ENCODE peak calls at places on chromosomes 12 and 14, in eight cellular contexts. K is left ventricle myocardium inferior, G is adrenal gland, P is uterus, U is adipocyte, A is AG04450, M is choroid plexus epithelial cell, X is LNCaP clone FGC. V is an unnamed sample.
A peak's percentile ranks its signal among the peaks of the same experiment; 100 is the strongest.

GRCh38 chr12:32457251-32458025 is 58.1 kb downstream of the FGD4 start:
- DNase-seq in K (no peak), G (no peak), P (no peak), U (peak; percentile 60), A (no peak), M (peak; percentile 70), X (peak; percentile 67), V (no peak)

GRCh38 chr14:79274641-79275366 is 936.5 kb downstream of the DIO2 start:
- DNase-seq in K (no peak), G (no peak), P (no peak), U (no peak), A (no peak), M (no peak), X (no peak), V (no peak)

GRCh38 chr12:3991798-3992580 is 118.8 kb upstream of the PARP11 start:
- DNase-seq in K (no peak), G (no peak), P (no peak), U (no peak), A (no peak), M (no peak), X (no peak), V (no peak)

GRCh38 chr12:3964404-3964803 is 91.2 kb upstream of the PARP11 start:
- DNase-seq in K (no peak), G (no peak), P (no peak), U (no peak), A (no peak), M (no peak), X (no peak), V (no peak)

GRCh38 chr14:73752297-73752992 is 38.3 kb upstream of the PNMA1 start:
- DNase-seq in K (peak; percentile 81), G (peak; percentile 78), P (peak; percentile 72), U (peak; percentile 89), A (no peak), M (peak; percentile 67), X (peak; percentile 87), V (no peak)

GRCh38 chr14:101228949-101229541 is 325.5 kb upstream of the RTL1 start:
- DNase-seq in K (no peak), G (no peak), P (no peak), U (no peak), A (no peak), M (no peak), X (no peak), V (no peak)

GRCh38 chr14:20503905-20504304 is 1.4 kb upstream of the RNASE10 start:
- DNase-seq in K (no peak), G (no peak), P (no peak), U (no peak), A (no peak), M (no peak), X (no peak), V (no peak)

GRCh38 chr12:69254046-69254445 is 14.7 kb downstream of the CPSF6 start:
- DNase-seq in K (no peak), G (no peak), P (no peak), U (peak; percentile 78), A (no peak), M (peak; percentile 80), X (no peak), V (peak; percentile 41)

GRCh38 chr12:65891987-65892481 is 67.8 kb downstream of the HMGA2 start:
- DNase-seq in K (peak; percentile 71), G (peak; percentile 86), P (peak; percentile 82), U (peak; percentile 97), A (peak; percentile 95), M (peak; percentile 98), X (peak; percentile 36), V (peak; percentile 73)

GRCh38 chr14:100654025-100654813 is 67.0 kb upstream of the BEGAIN start:
- DNase-seq in K (no peak), G (no peak), P (no peak), U (no peak), A (no peak), M (no peak), X (no peak), V (no peak)

GRCh38 chr14:100304825-100305445 is 1.3 kb downstream of the SLC25A29 start:
- DNase-seq in K (peak; percentile 52), G (peak; percentile 88), P (peak; percentile 62), U (peak; percentile 60), A (no peak), M (peak; percentile 46), X (no peak), V (peak; percentile 64)

GRCh38 chr12:54258286-54258685 is 21.6 kb downstream of the CBX5 start:
- DNase-seq in K (no peak), G (no peak), P (no peak), U (no peak), A (no peak), M (peak; percentile 75), X (no peak), V (no peak)

GRCh38 chr12:52044284-52044983 is 6.8 kb upstream of the NR4A1 start:
- DNase-seq in K (peak; percentile 87), G (peak; percentile 88), P (peak; percentile 93), U (peak; percentile 80), A (no peak), M (no peak), X (peak; percentile 80), V (no peak)

GRCh38 chr14:78029471-78030372 is 140.5 kb upstream of the NRXN3 start:
- DNase-seq in K (no peak), G (no peak), P (no peak), U (no peak), A (no peak), M (peak; percentile 9), X (no peak), V (no peak)

GRCh38 chr12:124096869-124097434 is 123.9 kb downstream of the ZNF664 start:
- DNase-seq in K (no peak), G (no peak), P (no peak), U (no peak), A (no peak), M (no peak), X (no peak), V (no peak)

GRCh38 chr12:117125275-117125613 is 26.0 kb upstream of the TESC start:
- DNase-seq in K (no peak), G (peak; percentile 45), P (no peak), U (peak; percentile 48), A (no peak), M (no peak), X (no peak), V (peak; percentile 65)

GRCh38 chr12:111616177-111616623 is 17.1 kb upstream of the ATXN2 start:
- DNase-seq in K (no peak), G (peak; percentile 68), P (no peak), U (peak; percentile 42), A (no peak), M (peak; percentile 63), X (no peak), V (peak; percentile 18)

GRCh38 chr12:29149691-29150382 is 759 bp downstream of the FAR2 start:
- DNase-seq in K (no peak), G (no peak), P (no peak), U (no peak), A (no peak), M (no peak), X (no peak), V (no peak)

DNA sequence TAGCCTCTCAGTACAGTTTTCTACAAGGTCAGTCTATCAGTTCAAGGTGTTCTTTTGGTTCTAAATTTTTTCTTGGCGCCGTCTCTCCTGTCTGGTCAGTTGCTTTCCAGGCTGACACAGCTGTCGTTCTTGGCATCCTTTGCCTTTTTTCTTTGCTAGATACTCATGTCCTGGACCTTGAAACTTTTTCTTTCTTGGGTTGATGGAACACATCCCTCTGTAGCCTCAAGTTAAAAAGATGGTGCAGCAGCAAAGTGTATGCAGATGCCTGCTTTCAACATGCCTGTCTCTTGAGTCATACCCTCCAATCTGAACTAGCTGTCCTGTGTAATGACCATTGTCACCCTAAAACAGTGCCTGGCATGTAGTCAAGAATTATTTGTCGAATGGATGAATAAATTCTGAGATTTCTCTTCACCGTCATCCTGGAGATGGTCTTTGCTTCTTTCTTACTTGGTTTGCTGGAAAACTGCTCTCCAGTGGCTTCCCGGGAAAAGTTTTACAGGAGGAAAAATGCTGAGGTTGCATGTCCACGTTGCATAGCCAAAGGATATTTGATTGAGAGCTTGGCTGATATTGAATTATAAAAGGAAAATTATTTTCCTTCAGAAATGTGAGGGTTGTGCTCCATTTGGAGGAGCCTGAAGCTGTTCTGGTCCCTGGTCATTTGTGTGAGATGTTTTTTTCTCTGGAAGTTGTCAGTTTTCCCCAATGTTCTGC is 4.7 kb downstream of the NYNRIN start:
- DNase-seq in K (no peak), G (no peak), P (no peak), U (peak; percentile 57), A (no peak), M (peak; percentile 24), X (no peak), V (no peak)
- H3K4me3 ChIP-seq in K (peak overlapping the region; percentile 17), G (no peak overlapping the region), P (no peak overlapping the region), U (peak overlapping the region; percentile 27), A (no peak overlapping the region), M (no peak overlapping the region), X (no peak overlapping the region), V (no peak overlapping the region)

DNA sequence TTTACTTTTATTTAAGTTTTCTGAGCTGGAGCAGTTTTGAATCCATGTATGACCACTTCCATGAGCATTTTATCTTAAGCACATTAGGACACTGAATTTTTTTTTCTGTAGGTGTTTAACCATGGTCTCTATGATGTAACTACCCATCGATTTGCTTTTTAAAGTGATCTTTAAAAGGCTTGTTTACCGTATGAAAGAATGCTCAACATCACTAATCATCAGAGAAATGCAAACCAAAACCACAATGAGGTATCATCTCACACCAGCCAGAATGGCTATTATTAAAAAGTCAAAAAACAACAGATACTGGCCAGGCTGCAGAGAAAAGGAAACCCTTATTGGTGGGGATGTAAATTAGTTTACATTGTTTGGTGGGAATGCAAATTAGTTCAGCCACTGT is 23.0 kb downstream of the GLRX5 start:
- DNase-seq in K (no peak), G (no peak), P (no peak), U (no peak), A (no peak), M (no peak), X (no peak), V (no peak)
- H3K4me3 ChIP-seq in K (no peak overlapping the region), G (no peak overlapping the region), P (no peak overlapping the region), U (no peak overlapping the region), A (no peak overlapping the region), M (no peak overlapping the region), X (no peak overlapping the region), V (no peak overlapping the region)

GRCh38 chr14:93970967-93971634 is 5.3 kb downstream of the ASB2 start:
- DNase-seq in K (no peak), G (no peak), P (no peak), U (no peak), A (no peak), M (no peak), X (no peak), V (no peak)
- H3K4me3 ChIP-seq in K (peak overlapping the region; percentile 67), G (no peak overlapping the region), P (no peak overlapping the region), U (peak overlapping the region; percentile 49), A (no peak overlapping the region), M (no peak overlapping the region), X (no peak overlapping the region), V (no peak overlapping the region)

DNA sequence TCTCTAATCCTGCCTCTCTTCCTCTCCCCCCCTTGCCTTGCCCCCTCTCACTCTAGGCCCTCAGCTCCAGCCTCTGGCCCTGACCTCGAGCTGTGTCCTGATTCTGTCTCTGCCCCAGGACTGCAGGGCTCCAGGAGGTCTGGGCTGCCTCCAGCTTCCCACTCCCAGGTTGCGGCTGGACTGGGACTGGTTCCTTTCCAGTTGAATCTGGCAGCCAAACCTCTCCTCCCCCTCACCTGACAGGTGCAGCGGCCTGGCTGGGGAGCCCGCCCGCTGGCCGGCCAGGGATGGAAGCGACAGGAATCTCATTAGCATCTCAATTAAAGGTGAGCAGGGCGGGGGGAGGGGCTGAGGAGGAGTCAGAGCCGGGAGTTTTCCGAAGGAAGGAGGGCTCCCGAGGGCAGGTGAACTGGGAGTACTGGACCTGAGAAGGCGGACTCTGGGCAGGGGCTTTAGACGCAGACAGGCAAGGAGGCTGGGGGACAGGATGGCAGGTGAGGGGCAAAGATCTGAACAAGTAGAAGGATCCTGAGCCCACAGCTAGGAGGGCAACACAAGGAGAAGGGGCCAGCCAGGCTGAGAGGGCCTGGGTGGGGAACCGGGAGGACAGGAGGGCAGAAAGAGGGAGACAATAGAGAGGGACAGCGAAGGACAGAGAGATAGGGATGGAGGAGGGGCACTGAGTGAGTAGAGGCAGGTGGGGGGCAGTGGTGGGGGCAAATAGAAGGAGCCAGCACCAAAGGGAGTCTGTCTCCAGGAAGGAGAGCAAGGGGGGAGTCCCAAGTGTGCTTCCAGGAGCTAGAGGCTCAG is at the start of gene SCNN1A:
- DNase-seq in K (no peak), G (no peak), P (peak; percentile 29), U (no peak), A (no peak), M (no peak), X (peak; percentile 86), V (peak; percentile 72)
- H3K4me3 ChIP-seq in K (no peak within 1 kb of the TSS), G (no peak within 1 kb of the TSS), P (no peak within 1 kb of the TSS), U (peak within 1 kb of the TSS; percentile 63), A (no peak within 1 kb of the TSS), M (no peak within 1 kb of the TSS), X (peak within 1 kb of the TSS; percentile 58), V (no peak within 1 kb of the TSS)